ENCODE peak calls at places on chromosomes 7 and 10, in ten cellular contexts. X is activated T-cell treated with anti-CD3 and anti-CD28 coated beads, Interleukin-2, amount 50 U/mL, for 24 hours; U is hippocampal formation; O is B cell; I is NCI-H446; K is EL; G is lower lobe of right lung; Y is brain microvascular endothelial cell; F is stimulated activated CD8-positive, alpha-beta memory T cell treated with anti-CD3 and anti-CD28 coated beads, Interleukin-12 subunit alpha, Interleukin-12 subunit beta, amount 100 ng/mL, for 4 hours; Q is COR-L47. Z is an unnamed sample.

GRCh38 chr10:77927343-77928256 is 1.0 kb upstream of the DLG5 start:
- DNase-seq in X (peak; percentile 28), U (peak; percentile 26), O (no peak), I (no peak), K (peak; percentile 22), G (no peak), Y (no peak), F (no peak), Q (no peak), Z (no peak)

GRCh38 chr7:151400626-151401315 is 9.1 kb downstream of the WDR86 start:
- DNase-seq in X (no peak), U (no peak), O (peak; percentile 91), I (no peak), K (no peak), G (peak; percentile 28), Y (no peak), F (no peak), Q (no peak), Z (no peak)

GRCh38 chr7:85186083-85186520 is 754 bp downstream of the SEMA3D start:
- DNase-seq in X (no peak), U (no peak), O (no peak), I (no peak), K (peak; percentile 80), G (no peak), Y (peak; percentile 18), F (no peak), Q (peak; percentile 39), Z (no peak)

GRCh38 chr10:98425511-98426352 is 10.8 kb upstream of the PYROXD2 start:
- DNase-seq in X (peak; percentile 64), U (no peak), O (peak; percentile 49), I (no peak), K (peak; percentile 45), G (no peak), Y (peak; percentile 26), F (no peak), Q (no peak), Z (peak; percentile 26)

GRCh38 chr7:142345817-142346216 is 88.0 kb upstream of the PRSS58 start:
- DNase-seq in X (no peak), U (no peak), O (no peak), I (no peak), K (no peak), G (no peak), Y (no peak), F (no peak), Q (no peak), Z (no peak)

GRCh38 chr10:33365871-33366411 is 31.5 kb upstream of the NRP1 start:
- DNase-seq in X (peak; percentile 42), U (peak; percentile 13), O (no peak), I (no peak), K (peak; percentile 96), G (no peak), Y (peak; percentile 93), F (no peak), Q (no peak), Z (peak; percentile 77)

GRCh38 chr10:80486151-80486692 is 32.1 kb downstream of the TSPAN14 start:
- DNase-seq in X (no peak), U (no peak), O (no peak), I (no peak), K (no peak), G (no peak), Y (no peak), F (no peak), Q (no peak), Z (no peak)

GRCh38 chr7:24419070-24419469 is 135.1 kb downstream of the NPY start:
- DNase-seq in X (no peak), U (no peak), O (no peak), I (no peak), K (peak; percentile 6), G (no peak), Y (peak; percentile 12), F (no peak), Q (no peak), Z (peak; percentile 27)

GRCh38 chr10:125633517-125633999 is 49.4 kb downstream of the TEX36 start:
- DNase-seq in X (no peak), U (no peak), O (no peak), I (no peak), K (peak; percentile 34), G (no peak), Y (no peak), F (no peak), Q (no peak), Z (peak; percentile 51)

GRCh38 chr7:2520131-2520807 is 695 bp downstream of the LFNG start:
- DNase-seq in X (peak; percentile 59), U (no peak), O (no peak), I (no peak), K (peak; percentile 59), G (peak; percentile 73), Y (no peak), F (no peak), Q (peak; percentile 21), Z (peak; percentile 88)

GRCh38 chr7:154587812-154588211 is 415.1 kb downstream of the PAXIP1 start:
- DNase-seq in X (no peak), U (no peak), O (no peak), I (no peak), K (no peak), G (no peak), Y (no peak), F (no peak), Q (peak; percentile 24), Z (no peak)

Z was measured in SW480.